ENCODE peak calls at places on chromosomes 6 and 20, in five cellular contexts. K, N, Y, F and L are unnamed samples.

GRCh38 chr20:4728121-4728520 is 6.4 kb downstream of the PRND start:
- DNase-seq in K (no peak), N (peak), Y (no peak), F (no peak), L (no peak)

GRCh38 chr20:20732641-20733040 is 20.2 kb upstream of the RALGAPA2 start:
- DNase-seq in K (no peak), N (no peak), Y (no peak), F (no peak), L (no peak)

GRCh38 chr6:129306826-129307225 is 403.2 kb downstream of the ARHGAP18 start:
- DNase-seq in K (no peak), N (no peak), Y (no peak), F (no peak), L (no peak)

GRCh38 chr6:156555117-156555516 is 222.1 kb upstream of the ARID1B start:
- DNase-seq in K (no peak), N (no peak), Y (no peak), F (no peak), L (no peak)

GRCh38 chr20:38127011-38127621 is 38.0 kb downstream of the TGM2 start:
- DNase-seq in K (no peak), N (peak), Y (no peak), F (peak), L (no peak)

GRCh38 chr20:11838076-11838636 is 79.5 kb upstream of the BTBD3 start:
- DNase-seq in K (no peak), N (no peak), Y (no peak), F (no peak), L (no peak)

GRCh38 chr20:21232546-21233280 is 70.4 kb upstream of the XRN2 start:
- DNase-seq in K (no peak), N (no peak), Y (no peak), F (no peak), L (no peak)

GRCh38 chr20:61130156-61130555 is 121.9 kb upstream of the CDH4 start:
- DNase-seq in K (no peak), N (no peak), Y (no peak), F (no peak), L (no peak)

GRCh38 chr20:57902478-57902877 is 192.7 kb upstream of the PMEPA1 start:
- DNase-seq in K (no peak), N (peak), Y (no peak), F (peak), L (no peak)

GRCh38 chr6:36204068-36204753 is 7.7 kb downstream of the BRPF3 start:
- DNase-seq in K (no peak), N (no peak), Y (no peak), F (no peak), L (no peak)

GRCh38 chr6:170033666-170034065 is 257.2 kb downstream of the DLL1 start:
- DNase-seq in K (no peak), N (no peak), Y (no peak), F (no peak), L (peak)

GRCh38 chr6:46755867-46756266 is 9.1 kb downstream of the ANKRD66 start:
- DNase-seq in K (no peak), N (no peak), Y (no peak), F (no peak), L (no peak)

GRCh38 chr20:41142914-41143313 is 5.6 kb downstream of the PLCG1 start:
- DNase-seq in K (no peak), N (no peak), Y (no peak), F (no peak), L (no peak)

GRCh38 chr6:44234101-44235090 is 11.0 kb downstream of the SLC29A1 start:
- DNase-seq in K (no peak), N (peak), Y (peak), F (peak), L (no peak)

GRCh38 chr6:21101694-21102093 is 491.9 kb upstream of the SOX4 start:
- DNase-seq in K (no peak), N (no peak), Y (no peak), F (no peak), L (no peak)

GRCh38 chr6:37646986-37647764 is 50.5 kb downstream of the MDGA1 start:
- DNase-seq in K (no peak), N (no peak), Y (no peak), F (no peak), L (no peak)

GRCh38 chr6:6884193-6884627 is 223.6 kb upstream of the RREB1 start:
- DNase-seq in K (no peak), N (peak), Y (no peak), F (no peak), L (peak)

GRCh38 chr20:63911171-63911570 is 16.2 kb downstream of the DNAJC5 start:
- DNase-seq in K (no peak), N (peak), Y (no peak), F (no peak), L (peak)

GRCh38 chr20:51156041-51156795 is 133.3 kb upstream of the KCNG1 start:
- DNase-seq in K (no peak), N (peak), Y (no peak), F (no peak), L (no peak)

GRCh38 chr6:137798846-137799245 is 68.2 kb upstream of the TNFAIP3 start:
- DNase-seq in K (no peak), N (no peak), Y (no peak), F (no peak), L (no peak)

GRCh38 chr6:52499681-52500239 is 77.1 kb downstream of the TRAM2 start:
- DNase-seq in K (no peak), N (no peak), Y (no peak), F (no peak), L (no peak)

GRCh38 chr20:20793570-20793969 is 81.1 kb upstream of the RALGAPA2 start:
- DNase-seq in K (no peak), N (no peak), Y (no peak), F (no peak), L (no peak)

GRCh38 chr20:20446613-20447012 is 78.7 kb downstream of the INSM1 start:
- DNase-seq in K (no peak), N (no peak), Y (no peak), F (no peak), L (no peak)

GRCh38 chr6:35402136-35402855 is 49.8 kb upstream of the FANCE start:
- DNase-seq in K (peak), N (no peak), Y (peak), F (no peak), L (no peak)

GRCh38 chr6:125480571-125480970 is 178.8 kb upstream of the HDDC2 start:
- DNase-seq in K (no peak), N (peak), Y (no peak), F (peak), L (no peak)

GRCh38 chr6:40996591-40997247 is 42.3 kb downstream of the UNC5CL start:
- DNase-seq in K (no peak), N (peak), Y (peak), F (no peak), L (no peak)

GRCh38 chr6:37807656-37808055 is 11.9 kb upstream of the ZFAND3 start:
- DNase-seq in K (no peak), N (no peak), Y (peak), F (no peak), L (no peak)

GRCh38 chr6:179340-179950 is 112.8 kb upstream of the DUSP22 start:
- DNase-seq in K (no peak), N (no peak), Y (no peak), F (no peak), L (no peak)

GRCh38 chr6:89758830-89759229 is 60.8 kb downstream of the MDN1 start:
- DNase-seq in K (no peak), N (peak), Y (no peak), F (no peak), L (no peak)

GRCh38 chr20:32832664-32833063 is 12.9 kb downstream of the MAPRE1 start:
- DNase-seq in K (no peak), N (no peak), Y (no peak), F (no peak), L (no peak)

GRCh38 chr20:39421571-39422099 is 459.5 kb downstream of the DHX35 start:
- DNase-seq in K (no peak), N (no peak), Y (no peak), F (no peak), L (no peak)

GRCh38 chr6:125598422-125598821 is 151.0 kb upstream of the HEY2 start:
- DNase-seq in K (no peak), N (peak), Y (no peak), F (peak), L (peak)

GRCh38 chr6:105485456-105485855 is 82.6 kb upstream of the PREP start:
- DNase-seq in K (no peak), N (no peak), Y (no peak), F (no peak), L (no peak)

GRCh38 chr20:47019106-47019824 is 124.6 kb downstream of the EYA2 start:
- DNase-seq in K (no peak), N (no peak), Y (no peak), F (no peak), L (no peak)

GRCh38 chr6:168050225-168050796 is 28.7 kb downstream of the FRMD1 start:
- DNase-seq in K (no peak), N (no peak), Y (no peak), F (no peak), L (peak)

GRCh38 chr20:63692436-63693078 is 3.9 kb upstream of the TNFRSF6B start:
- DNase-seq in K (no peak), N (no peak), Y (no peak), F (no peak), L (no peak)

GRCh38 chr6:71621918-71622519 is 264.3 kb upstream of the RIMS1 start:
- DNase-seq in K (no peak), N (peak), Y (no peak), F (no peak), L (no peak)

GRCh38 chr6:21500894-21501293 is 92.7 kb upstream of the SOX4 start:
- DNase-seq in K (no peak), N (no peak), Y (no peak), F (no peak), L (no peak)

GRCh38 chr6:50707652-50708325 is 5.5 kb upstream of the TFAP2D start:
- DNase-seq in K (no peak), N (peak), Y (peak), F (no peak), L (no peak)

GRCh38 chr6:103617642-103618041 is 1242.1 kb downstream of the HACE1 start:
- DNase-seq in K (no peak), N (no peak), Y (no peak), F (no peak), L (no peak)
- TF ChIP-seq CTCF in K (no peak), N (no peak), Y (no peak), F (no peak), L (no peak)

DNA sequence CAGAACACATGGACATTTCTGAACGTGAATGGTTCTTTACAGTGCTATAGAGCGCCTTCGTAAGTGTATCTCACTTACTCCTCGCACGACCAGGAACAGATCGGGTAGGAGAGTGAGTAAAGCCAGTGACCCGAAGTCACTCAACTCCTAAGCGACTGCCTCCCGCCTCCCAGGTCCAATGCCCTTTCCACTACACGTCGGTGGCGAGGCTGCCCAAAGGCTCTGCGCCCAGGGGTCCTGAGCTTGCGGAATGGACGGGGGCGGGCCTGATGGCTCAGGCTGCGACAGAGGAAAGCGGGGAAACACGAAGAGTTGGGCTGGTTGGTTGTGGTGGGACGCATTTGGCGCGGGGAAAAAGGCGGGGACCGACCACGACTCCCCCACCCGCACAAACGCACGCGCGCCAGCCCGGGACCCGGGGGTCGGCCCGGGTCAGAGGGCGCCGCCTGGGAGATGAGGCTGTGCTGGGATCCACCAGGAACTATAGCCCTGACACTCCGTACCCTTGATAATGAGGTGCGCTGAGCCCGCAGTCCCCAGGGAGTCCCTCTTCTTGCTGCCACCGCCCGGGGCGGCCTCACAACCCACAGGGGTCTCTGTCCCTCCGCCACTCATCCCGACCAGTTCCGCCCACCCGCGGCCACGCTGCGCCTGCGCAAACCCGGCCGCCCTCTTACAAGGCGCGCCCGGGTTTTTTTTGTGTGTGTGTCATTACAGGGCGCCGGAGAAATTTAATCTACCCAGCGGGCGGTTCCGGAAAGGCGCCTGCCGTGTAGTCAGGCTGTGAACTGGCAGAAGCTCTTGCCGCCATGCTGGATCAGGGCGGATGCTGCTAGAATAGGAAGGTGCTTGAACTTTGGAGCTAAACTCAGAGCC is at the start of gene BLOC1S5:
- DNase-seq in K (peak), N (peak), Y (peak), F (peak), L (peak)
- TF ChIP-seq CTCF in K (peak), N (no peak), Y (no peak), F (no peak), L (no peak)

GRCh38 chr6:16802071-16802470 is 40.8 kb upstream of the ATXN1 start:
- DNase-seq in K (no peak), N (peak), Y (no peak), F (no peak), L (no peak)

GRCh38 chr6:16805190-16805860 is 44.1 kb upstream of the ATXN1 start:
- DNase-seq in K (no peak), N (no peak), Y (no peak), F (no peak), L (no peak)

GRCh38 chr6:16804515-16805161 is 43.4 kb upstream of the ATXN1 start:
- DNase-seq in K (no peak), N (no peak), Y (no peak), F (no peak), L (no peak)

GRCh38 chr6:16804007-16804303 is 42.7 kb upstream of the ATXN1 start:
- DNase-seq in K (no peak), N (no peak), Y (no peak), F (no peak), L (no peak)

GRCh38 chr6:16803294-16804006 is 42.2 kb upstream of the ATXN1 start:
- DNase-seq in K (no peak), N (peak), Y (peak), F (peak), L (no peak)
- TF ChIP-seq CTCF in K (no peak), N (no peak), Y (peak), F (no peak), L (no peak)

DNA sequence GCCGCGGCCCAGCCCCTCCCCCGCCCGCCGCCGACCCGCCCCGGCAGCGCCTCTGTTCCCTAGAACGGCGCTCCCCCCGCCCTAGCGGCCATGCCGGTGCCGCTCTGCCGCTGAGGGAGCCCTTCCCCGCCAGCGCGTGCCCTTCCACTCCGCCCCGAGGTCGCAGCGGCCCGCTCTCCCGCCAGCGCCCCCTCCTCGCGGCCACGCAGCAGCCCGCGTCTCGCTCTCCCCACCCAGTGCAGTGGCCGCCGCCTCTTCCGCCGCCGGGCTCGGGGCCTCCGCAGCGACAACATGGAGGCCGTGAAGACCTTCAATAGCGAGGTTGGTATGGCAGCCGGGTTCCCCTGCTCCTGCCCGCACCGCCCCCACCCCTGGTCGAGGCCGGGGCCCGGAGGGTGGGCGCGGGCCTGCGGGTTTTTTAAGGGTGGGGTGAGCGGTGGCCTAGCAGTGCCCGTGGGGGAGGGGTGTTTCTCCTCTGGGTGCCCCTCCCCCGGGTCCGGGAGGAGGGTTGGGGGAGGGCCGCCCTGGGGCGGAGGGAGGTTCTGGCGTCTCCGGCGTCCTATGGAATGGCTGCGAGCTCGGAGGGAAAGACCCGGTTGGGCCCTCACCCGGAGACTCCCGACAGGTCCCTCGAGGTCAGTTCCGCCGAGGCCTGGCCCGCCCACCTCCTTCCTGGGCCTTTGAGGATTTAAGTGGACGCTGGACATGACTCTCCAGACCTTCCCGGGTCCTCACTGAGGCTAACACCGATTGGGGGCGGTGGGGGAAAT is 579 bp downstream of the SCAF8 start:
- DNase-seq in K (peak), N (peak), Y (peak), F (peak), L (peak)
- TF ChIP-seq CTCF in K (peak), N (no peak), Y (no peak), F (peak), L (peak)

DNA sequence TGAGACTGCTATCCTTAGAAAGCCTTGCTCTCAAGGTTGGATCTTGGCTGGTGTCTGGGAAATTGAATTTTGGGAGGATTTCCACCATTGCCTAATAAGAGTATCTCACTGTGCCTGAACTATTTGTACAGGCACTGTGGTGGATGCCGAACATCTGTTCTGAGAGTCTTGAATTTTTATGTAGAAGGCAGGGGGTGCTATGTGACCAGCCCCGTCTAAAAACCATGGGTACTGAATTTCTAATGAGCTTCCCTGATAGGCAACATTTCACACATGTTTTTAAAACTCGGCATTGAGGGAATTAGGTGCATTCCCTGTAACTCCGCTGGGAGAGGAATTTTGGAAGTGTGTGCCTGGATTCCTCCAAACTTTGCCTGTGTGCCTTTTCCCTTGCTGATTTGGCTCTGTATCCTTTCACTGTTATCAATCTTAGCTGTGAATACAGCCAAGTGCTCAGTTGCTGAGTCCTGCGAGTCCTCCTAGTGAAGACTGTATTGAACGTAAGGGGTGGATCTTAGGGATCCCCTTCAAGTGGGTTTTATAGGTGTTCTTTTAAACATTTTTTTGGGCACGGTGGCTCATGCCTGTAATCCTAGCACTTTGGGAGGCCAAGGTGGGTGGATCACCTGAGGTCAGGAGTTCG is 27.6 kb upstream of the SCAF8 start:
- DNase-seq in K (no peak), N (peak), Y (no peak), F (no peak), L (no peak)
- TF ChIP-seq CTCF in K (no peak), N (peak), Y (no peak), F (peak), L (no peak)